ENCODE peak calls at places on chromosomes 5 and 9, in nine cellular contexts. One of them, this sample, is unnamed.

GRCh38 chr9:70421272-70422180 is 7.1 kb upstream of the KLF9 start:
- DNase-seq in heart left ventricle: peak
- DNase-seq in uterus: peak
- DNase-seq in ovary: peak
- DNase-seq in HCT116: no peak
- DNase-seq in tibial nerve: peak
- DNase-seq in IMR-90: peak
- DNase-seq in A549: no peak
- DNase-seq in breast epithelium: peak
- DNase-seq in this sample: no peak

GRCh38 chr9:106799146-106799545 is 63.8 kb upstream of the ZNF462 start:
- DNase-seq in heart left ventricle: no peak
- DNase-seq in uterus: no peak
- DNase-seq in ovary: no peak
- DNase-seq in HCT116: no peak
- DNase-seq in tibial nerve: no peak
- DNase-seq in IMR-90: peak
- DNase-seq in A549: peak
- DNase-seq in breast epithelium: no peak
- DNase-seq in this sample: no peak

GRCh38 chr5:30401479-30402058 is 791.9 kb upstream of the CDH6 start:
- DNase-seq in heart left ventricle: no peak
- DNase-seq in uterus: no peak
- DNase-seq in ovary: no peak
- DNase-seq in HCT116: no peak
- DNase-seq in tibial nerve: no peak
- DNase-seq in IMR-90: peak
- DNase-seq in A549: peak
- DNase-seq in breast epithelium: no peak
- DNase-seq in this sample: no peak

GRCh38 chr9:84357235-84357634 is 16.7 kb upstream of the SLC28A3 start:
- DNase-seq in heart left ventricle: no peak
- DNase-seq in uterus: no peak
- DNase-seq in ovary: no peak
- DNase-seq in HCT116: no peak
- DNase-seq in tibial nerve: no peak
- DNase-seq in IMR-90: no peak
- DNase-seq in A549: no peak
- DNase-seq in breast epithelium: no peak
- DNase-seq in this sample: no peak

GRCh38 chr9:136255896-136256890 is 10.6 kb upstream of the QSOX2 start:
- DNase-seq in heart left ventricle: no peak
- DNase-seq in uterus: no peak
- DNase-seq in ovary: no peak
- DNase-seq in HCT116: no peak
- DNase-seq in tibial nerve: no peak
- DNase-seq in IMR-90: no peak
- DNase-seq in A549: peak
- DNase-seq in breast epithelium: no peak
- DNase-seq in this sample: no peak

GRCh38 chr5:53601570-53601969 is 41.1 kb downstream of the NDUFS4 start:
- DNase-seq in heart left ventricle: no peak
- DNase-seq in uterus: no peak
- DNase-seq in ovary: no peak
- DNase-seq in HCT116: peak
- DNase-seq in tibial nerve: no peak
- DNase-seq in IMR-90: peak
- DNase-seq in A549: peak
- DNase-seq in breast epithelium: no peak
- DNase-seq in this sample: no peak

GRCh38 chr9:32992596-32993238 is 8.7 kb downstream of the APTX start:
- DNase-seq in heart left ventricle: no peak
- DNase-seq in uterus: no peak
- DNase-seq in ovary: no peak
- DNase-seq in HCT116: no peak
- DNase-seq in tibial nerve: no peak
- DNase-seq in IMR-90: peak
- DNase-seq in A549: no peak
- DNase-seq in breast epithelium: no peak
- DNase-seq in this sample: no peak

GRCh38 chr5:109874108-109874507 is 184.4 kb downstream of the MAN2A1 start:
- DNase-seq in heart left ventricle: no peak
- DNase-seq in uterus: no peak
- DNase-seq in ovary: no peak
- DNase-seq in HCT116: no peak
- DNase-seq in tibial nerve: no peak
- DNase-seq in IMR-90: no peak
- DNase-seq in A549: no peak
- DNase-seq in breast epithelium: no peak
- DNase-seq in this sample: no peak

GRCh38 chr9:1018121-1018520 is 32.0 kb upstream of the DMRT2 start:
- DNase-seq in heart left ventricle: no peak
- DNase-seq in uterus: no peak
- DNase-seq in ovary: no peak
- DNase-seq in HCT116: peak
- DNase-seq in tibial nerve: no peak
- DNase-seq in IMR-90: no peak
- DNase-seq in A549: peak
- DNase-seq in breast epithelium: no peak
- DNase-seq in this sample: no peak

GRCh38 chr5:143311955-143312354 is 91.5 kb downstream of the NR3C1 start:
- DNase-seq in heart left ventricle: no peak
- DNase-seq in uterus: no peak
- DNase-seq in ovary: no peak
- DNase-seq in HCT116: no peak
- DNase-seq in tibial nerve: no peak
- DNase-seq in IMR-90: peak
- DNase-seq in A549: no peak
- DNase-seq in breast epithelium: no peak
- DNase-seq in this sample: no peak

GRCh38 chr5:130871346-130872086 is 293.5 kb downstream of the HINT1 start:
- DNase-seq in heart left ventricle: peak
- DNase-seq in uterus: no peak
- DNase-seq in ovary: no peak
- DNase-seq in HCT116: peak
- DNase-seq in tibial nerve: peak
- DNase-seq in IMR-90: peak
- DNase-seq in A549: peak
- DNase-seq in breast epithelium: no peak
- DNase-seq in this sample: no peak

GRCh38 chr9:2872307-2872940 is 28.5 kb upstream of the PUM3 start:
- DNase-seq in heart left ventricle: no peak
- DNase-seq in uterus: no peak
- DNase-seq in ovary: no peak
- DNase-seq in HCT116: peak
- DNase-seq in tibial nerve: no peak
- DNase-seq in IMR-90: peak
- DNase-seq in A549: peak
- DNase-seq in breast epithelium: no peak
- DNase-seq in this sample: no peak

GRCh38 chr5:126898223-126898622 is 121.3 kb downstream of the LMNB1 start:
- DNase-seq in heart left ventricle: no peak
- DNase-seq in uterus: no peak
- DNase-seq in ovary: no peak
- DNase-seq in HCT116: no peak
- DNase-seq in tibial nerve: no peak
- DNase-seq in IMR-90: no peak
- DNase-seq in A549: no peak
- DNase-seq in breast epithelium: no peak
- DNase-seq in this sample: no peak

GRCh38 chr9:69122086-69122390 is 52.0 kb upstream of the TJP2 start:
- DNase-seq in heart left ventricle: peak
- DNase-seq in uterus: peak
- DNase-seq in ovary: peak
- DNase-seq in HCT116: no peak
- DNase-seq in tibial nerve: peak
- DNase-seq in IMR-90: peak
- DNase-seq in A549: peak
- DNase-seq in breast epithelium: peak
- DNase-seq in this sample: peak

GRCh38 chr5:177458912-177459350 is 12.3 kb downstream of the PRR7 start:
- DNase-seq in heart left ventricle: no peak
- DNase-seq in uterus: no peak
- DNase-seq in ovary: no peak
- DNase-seq in HCT116: no peak
- DNase-seq in tibial nerve: no peak
- DNase-seq in IMR-90: peak
- DNase-seq in A549: peak
- DNase-seq in breast epithelium: no peak
- DNase-seq in this sample: no peak

GRCh38 chr5:128083811-128084227 is 253 bp downstream of the SLC12A2 start:
- DNase-seq in heart left ventricle: no peak
- DNase-seq in uterus: no peak
- DNase-seq in ovary: no peak
- DNase-seq in HCT116: no peak
- DNase-seq in tibial nerve: no peak
- DNase-seq in IMR-90: peak
- DNase-seq in A549: no peak
- DNase-seq in breast epithelium: no peak
- DNase-seq in this sample: no peak
- TF ChIP-seq POLR2A in heart left ventricle: peak
- TF ChIP-seq POLR2A in uterus: no peak
- TF ChIP-seq POLR2A in ovary: no peak
- TF ChIP-seq POLR2A in HCT116: no peak
- TF ChIP-seq POLR2A in tibial nerve: no peak
- TF ChIP-seq POLR2A in IMR-90: no peak
- TF ChIP-seq POLR2A in A549: no peak
- TF ChIP-seq POLR2A in breast epithelium: no peak
- TF ChIP-seq POLR2A in this sample: peak

DNA sequence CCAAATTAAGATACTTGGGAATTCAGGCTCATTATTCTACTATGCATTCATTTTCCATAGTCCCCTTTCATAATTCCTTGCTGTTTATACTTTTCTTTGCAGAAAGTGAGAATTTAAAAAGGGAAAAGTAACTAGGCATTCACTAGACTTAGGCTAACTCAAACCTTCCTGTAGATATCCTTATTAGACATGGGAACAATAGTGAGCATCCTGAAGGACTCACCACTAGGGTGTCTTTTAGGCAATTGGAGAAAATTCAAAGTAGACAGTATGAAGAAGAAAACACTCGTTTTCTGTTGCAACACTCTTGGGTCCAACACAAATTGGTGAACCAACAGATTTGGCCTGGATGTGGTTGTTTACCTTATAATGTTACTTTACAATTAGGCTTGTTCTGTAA is 213.2 kb upstream of the GRIN3A start:
- DNase-seq in heart left ventricle: no peak
- DNase-seq in uterus: no peak
- DNase-seq in ovary: no peak
- DNase-seq in HCT116: no peak
- DNase-seq in tibial nerve: no peak
- DNase-seq in IMR-90: no peak
- DNase-seq in A549: no peak
- DNase-seq in breast epithelium: no peak
- DNase-seq in this sample: no peak
- TF ChIP-seq CTCF in heart left ventricle: no peak
- TF ChIP-seq CTCF in uterus: no peak
- TF ChIP-seq CTCF in ovary: no peak
- TF ChIP-seq CTCF in HCT116: no peak
- TF ChIP-seq CTCF in tibial nerve: no peak
- TF ChIP-seq CTCF in IMR-90: no peak
- TF ChIP-seq CTCF in A549: no peak
- TF ChIP-seq CTCF in breast epithelium: no peak
- TF ChIP-seq CTCF in this sample: no peak

GRCh38 chr5:135362102-135362501 is 36.9 kb downstream of the MACROH2A1 start:
- DNase-seq in heart left ventricle: no peak
- DNase-seq in uterus: no peak
- DNase-seq in ovary: no peak
- DNase-seq in HCT116: no peak
- DNase-seq in tibial nerve: no peak
- DNase-seq in IMR-90: no peak
- DNase-seq in A549: no peak
- DNase-seq in breast epithelium: no peak
- DNase-seq in this sample: no peak

GRCh38 chr5:135367070-135367469 is 32.0 kb downstream of the MACROH2A1 start:
- DNase-seq in heart left ventricle: no peak
- DNase-seq in uterus: no peak
- DNase-seq in ovary: no peak
- DNase-seq in HCT116: no peak
- DNase-seq in tibial nerve: no peak
- DNase-seq in IMR-90: peak
- DNase-seq in A549: no peak
- DNase-seq in breast epithelium: no peak
- DNase-seq in this sample: no peak

GRCh38 chr5:135367554-135367953 is 31.5 kb downstream of the MACROH2A1 start:
- DNase-seq in heart left ventricle: no peak
- DNase-seq in uterus: no peak
- DNase-seq in ovary: no peak
- DNase-seq in HCT116: no peak
- DNase-seq in tibial nerve: no peak
- DNase-seq in IMR-90: no peak
- DNase-seq in A549: no peak
- DNase-seq in breast epithelium: no peak
- DNase-seq in this sample: no peak

GRCh38 chr5:135364416-135365262 is 34.4 kb downstream of the MACROH2A1 start:
- DNase-seq in heart left ventricle: no peak
- DNase-seq in uterus: no peak
- DNase-seq in ovary: no peak
- DNase-seq in HCT116: no peak
- DNase-seq in tibial nerve: no peak
- DNase-seq in IMR-90: no peak
- DNase-seq in A549: no peak
- DNase-seq in breast epithelium: no peak
- DNase-seq in this sample: no peak

GRCh38 chr5:135365281-135365680 is 33.8 kb downstream of the MACROH2A1 start:
- DNase-seq in heart left ventricle: no peak
- DNase-seq in uterus: no peak
- DNase-seq in ovary: no peak
- DNase-seq in HCT116: no peak
- DNase-seq in tibial nerve: no peak
- DNase-seq in IMR-90: no peak
- DNase-seq in A549: no peak
- DNase-seq in breast epithelium: no peak
- DNase-seq in this sample: no peak
- TF ChIP-seq POLR2A in heart left ventricle: no peak
- TF ChIP-seq POLR2A in uterus: no peak
- TF ChIP-seq POLR2A in ovary: no peak
- TF ChIP-seq POLR2A in HCT116: no peak
- TF ChIP-seq POLR2A in tibial nerve: no peak
- TF ChIP-seq POLR2A in IMR-90: no peak
- TF ChIP-seq POLR2A in A549: no peak
- TF ChIP-seq POLR2A in breast epithelium: no peak
- TF ChIP-seq POLR2A in this sample: no peak

DNA sequence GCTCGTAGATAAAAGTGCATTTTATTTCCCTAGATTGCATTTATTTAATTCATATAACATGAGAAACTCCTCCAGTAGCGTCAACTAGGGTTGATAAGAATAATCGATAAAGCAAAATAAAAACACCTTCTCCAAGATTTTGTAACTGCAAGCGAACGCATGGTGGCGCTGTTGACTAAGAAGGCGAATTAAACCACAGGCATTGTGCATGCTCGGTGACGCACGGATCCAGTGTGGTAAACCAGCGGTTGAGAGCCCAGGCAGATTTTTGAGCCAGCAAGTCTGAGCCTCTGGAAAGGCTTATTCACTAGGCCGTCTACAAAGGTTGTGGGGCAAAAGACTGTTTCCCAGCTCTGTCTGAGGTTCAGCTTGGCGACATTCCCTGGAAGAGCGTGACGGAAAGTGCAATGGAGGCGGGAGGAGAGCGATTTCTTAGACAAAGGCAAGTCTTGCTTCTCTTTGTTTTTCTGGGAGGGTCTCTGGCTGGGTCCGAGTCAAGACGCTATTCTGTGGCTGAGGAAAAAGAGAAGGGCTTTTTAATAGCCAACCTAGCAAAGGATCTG is at the start of gene PCDHB3:
- DNase-seq in heart left ventricle: peak
- DNase-seq in uterus: peak
- DNase-seq in ovary: peak
- DNase-seq in HCT116: peak
- DNase-seq in tibial nerve: no peak
- DNase-seq in IMR-90: peak
- DNase-seq in A549: peak
- DNase-seq in breast epithelium: peak
- DNase-seq in this sample: no peak
- TF ChIP-seq CTCF in heart left ventricle: peak
- TF ChIP-seq CTCF in uterus: peak
- TF ChIP-seq CTCF in ovary: no peak
- TF ChIP-seq CTCF in HCT116: peak
- TF ChIP-seq CTCF in tibial nerve: no peak
- TF ChIP-seq CTCF in IMR-90: peak
- TF ChIP-seq CTCF in A549: no peak
- TF ChIP-seq CTCF in breast epithelium: peak
- TF ChIP-seq CTCF in this sample: no peak

This sample was measured in lower leg skin.